ENCODE peak calls at places on chromosomes 6 and 20, in five cellular contexts. Y is neural progenitor cell, S is AG04449, J is OCI-LY7, Z is PC-3. M is an unnamed sample.

GRCh38 chr6:37052027-37052628 is 46.7 kb downstream of the FGD2 start:
- DNase-seq in Y (peak; percentile 73), S (no peak), J (peak; percentile 28), Z (no peak), M (peak; percentile 14)

GRCh38 chr20:10511507-10512231 is 76.6 kb downstream of the SLX4IP start:
- DNase-seq in Y (peak; percentile 45), S (peak; percentile 87), J (peak; percentile 10), Z (peak; percentile 98), M (peak; percentile 99)

GRCh38 chr20:50572922-50573777 is 63.0 kb downstream of the PTPN1 start:
- DNase-seq in Y (no peak), S (peak; percentile 44), J (no peak), Z (no peak), M (peak; percentile 73)

GRCh38 chr20:37745553-37745952 is 51.7 kb downstream of the CTNNBL1 start:
- DNase-seq in Y (peak; percentile 34), S (no peak), J (peak; percentile 74), Z (peak; percentile 46), M (no peak)

GRCh38 chr6:89690944-89691324 is 52.4 kb upstream of the LYRM2 start:
- DNase-seq in Y (peak; percentile 36), S (no peak), J (no peak), Z (no peak), M (no peak)

GRCh38 chr20:22688485-22688884 is 104.1 kb upstream of the FOXA2 start:
- DNase-seq in Y (no peak), S (no peak), J (no peak), Z (no peak), M (peak; percentile 15)

GRCh38 chr20:48630342-48631075 is 197.3 kb downstream of the PREX1 start:
- DNase-seq in Y (peak; percentile 31), S (no peak), J (no peak), Z (no peak), M (no peak)

GRCh38 chr6:43014434-43014909 is 423 bp downstream of the KLHDC3 start:
- DNase-seq in Y (no peak), S (no peak), J (no peak), Z (no peak), M (peak; percentile 49)

GRCh38 chr6:125157725-125158124 is 4.2 kb downstream of the TPD52L1 start:
- DNase-seq in Y (no peak), S (no peak), J (no peak), Z (no peak), M (no peak)

GRCh38 chr20:59723607-59724456 is 119.5 kb downstream of the PHACTR3 start:
- DNase-seq in Y (no peak), S (no peak), J (no peak), Z (no peak), M (no peak)

GRCh38 chr20:41424546-41424945 is 57.9 kb upstream of the EMILIN3 start:
- DNase-seq in Y (no peak), S (no peak), J (no peak), Z (no peak), M (peak; percentile 79)

GRCh38 chr20:38117635-38118034 is 47.4 kb downstream of the TGM2 start:
- DNase-seq in Y (no peak), S (peak; percentile 80), J (no peak), Z (peak; percentile 96), M (peak; percentile 55)

GRCh38 chr6:112029045-112029822 is 24.7 kb upstream of the CCN6 start:
- DNase-seq in Y (peak; percentile 86), S (no peak), J (peak; percentile 74), Z (peak; percentile 63), M (peak; percentile 80)

GRCh38 chr6:146027586-146028249 is 1.1 kb upstream of the GRM1 start:
- DNase-seq in Y (peak; percentile 71), S (no peak), J (no peak), Z (no peak), M (no peak)

GRCh38 chr20:13777171-13777601 is 7.5 kb downstream of the ESF1 start:
- DNase-seq in Y (no peak), S (no peak), J (no peak), Z (peak; percentile 8), M (peak; percentile 34)

GRCh38 chr20:13775867-13776266 is 8.9 kb downstream of the ESF1 start:
- DNase-seq in Y (no peak), S (no peak), J (no peak), Z (no peak), M (no peak)

GRCh38 chr20:13772529-13772928 is 12.2 kb downstream of the ESF1 start:
- DNase-seq in Y (no peak), S (no peak), J (no peak), Z (peak; percentile 14), M (no peak)

GRCh38 chr20:13770141-13770540 is 14.6 kb downstream of the ESF1 start:
- DNase-seq in Y (no peak), S (no peak), J (no peak), Z (no peak), M (no peak)

GRCh38 chr20:13771853-13772453 is 12.8 kb downstream of the ESF1 start:
- DNase-seq in Y (peak; percentile 24), S (no peak), J (peak; percentile 56), Z (peak; percentile 72), M (peak; percentile 36)
- TF ChIP-seq CTCF in Y (peak; percentile 64), S (peak; percentile 2), J (peak; percentile 86), Z (peak; percentile 76), M (peak; percentile 40)

DNA sequence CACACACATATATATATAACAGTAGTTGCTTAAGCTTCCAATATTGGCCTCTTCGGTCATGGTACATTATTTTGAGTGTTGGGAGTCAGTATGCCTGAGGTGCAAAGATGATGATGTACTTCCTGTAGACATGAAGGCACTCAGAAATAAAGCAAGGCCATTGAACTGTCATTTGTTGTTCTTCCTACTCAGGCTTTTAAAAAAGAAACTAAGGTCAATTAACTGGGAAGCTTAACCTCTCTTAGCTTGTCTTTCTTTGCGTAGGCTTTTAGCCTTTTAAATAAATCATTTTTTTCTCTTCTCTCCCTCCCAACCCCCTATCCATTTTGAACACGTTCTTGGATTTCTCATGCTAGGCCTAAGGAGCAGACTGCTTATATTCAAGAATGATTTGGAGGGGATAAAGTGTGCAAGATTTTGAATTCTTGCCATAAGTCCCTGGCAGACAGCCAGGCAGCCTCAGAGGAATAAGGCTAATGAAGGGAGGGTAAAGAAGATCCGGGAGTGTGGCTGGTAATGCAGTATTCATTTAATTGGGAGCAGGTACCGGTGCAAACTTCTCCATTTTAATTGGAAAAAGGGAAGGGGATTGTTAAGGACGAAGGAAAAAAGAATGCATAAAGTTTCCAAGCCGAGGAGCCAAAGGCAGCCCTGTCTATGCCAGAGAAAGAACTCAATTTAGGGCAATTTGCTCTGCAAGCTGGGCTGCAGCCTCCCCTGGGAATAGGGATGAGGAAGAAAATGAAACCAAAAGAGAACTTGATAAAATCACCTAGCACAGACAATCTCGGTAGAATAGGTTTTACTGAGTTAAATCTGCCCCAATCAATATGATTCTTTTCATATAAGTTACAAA is 343.8 kb upstream of the MMS22L start:
- DNase-seq in Y (peak; percentile 9), S (no peak), J (peak; percentile 0), Z (no peak), M (peak; percentile 0)
- H3K4me3 ChIP-seq in Y (no peak overlapping the region), S (peak overlapping the region; percentile 33), J (no peak overlapping the region), Z (peak overlapping the region; percentile 48), M (no peak overlapping the region)

GRCh38 chr6:128997880-128998279 is 114.9 kb downstream of the LAMA2 start:
- DNase-seq in Y (no peak), S (no peak), J (no peak), Z (no peak), M (no peak)
- TF ChIP-seq CTCF in Y (no peak), S (no peak), J (no peak), Z (no peak), M (no peak)

DNA sequence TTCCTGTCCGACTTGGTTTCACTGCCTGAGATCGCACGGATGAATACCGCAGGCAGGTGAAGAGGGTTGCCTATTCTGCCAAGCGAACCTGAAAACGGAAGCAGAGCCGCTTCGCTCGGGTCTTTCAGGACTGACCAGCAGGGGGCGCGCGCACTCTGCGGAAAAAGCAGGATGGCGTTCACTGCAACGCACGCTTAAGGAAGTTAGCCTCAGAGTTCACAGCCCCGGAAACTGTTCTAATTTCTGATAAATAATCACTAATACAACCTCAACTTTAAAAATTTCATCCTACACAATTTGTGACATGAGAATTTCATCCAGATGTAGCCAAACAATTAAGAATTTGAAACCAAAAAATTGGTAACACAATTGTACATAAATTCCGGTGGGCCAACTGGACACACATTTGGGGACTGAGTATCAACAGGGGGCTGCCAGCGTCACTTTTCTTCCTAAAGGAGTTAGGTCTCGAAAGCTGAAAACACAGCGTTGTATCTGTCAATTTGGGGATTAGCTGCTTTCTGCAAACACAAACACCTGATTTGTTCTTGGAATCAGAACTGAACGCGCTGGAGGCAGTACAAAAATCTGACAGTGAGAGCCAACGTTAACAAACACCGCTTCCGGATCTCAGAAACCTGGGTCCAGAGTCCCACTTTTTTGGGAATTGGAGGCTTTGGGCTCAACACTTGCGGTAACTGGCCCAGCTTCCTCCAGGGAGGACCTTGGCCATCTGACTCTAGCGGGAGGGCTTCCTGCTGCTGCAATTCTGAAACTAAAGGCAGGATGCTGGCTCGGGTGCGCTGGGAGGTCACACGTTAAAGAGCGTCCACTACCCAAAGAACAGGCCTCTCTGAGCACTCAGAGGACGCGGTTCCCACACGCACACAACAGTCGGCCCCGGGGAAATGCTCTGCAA is 8.8 kb downstream of the PXDC1 start:
- DNase-seq in Y (peak; percentile 83), S (no peak), J (peak; percentile 82), Z (peak; percentile 91), M (peak; percentile 84)
- H3K4me3 ChIP-seq in Y (no peak overlapping the region), S (peak overlapping the region; percentile 25), J (no peak overlapping the region), Z (peak overlapping the region; percentile 58), M (peak overlapping the region; percentile 13)

DNA sequence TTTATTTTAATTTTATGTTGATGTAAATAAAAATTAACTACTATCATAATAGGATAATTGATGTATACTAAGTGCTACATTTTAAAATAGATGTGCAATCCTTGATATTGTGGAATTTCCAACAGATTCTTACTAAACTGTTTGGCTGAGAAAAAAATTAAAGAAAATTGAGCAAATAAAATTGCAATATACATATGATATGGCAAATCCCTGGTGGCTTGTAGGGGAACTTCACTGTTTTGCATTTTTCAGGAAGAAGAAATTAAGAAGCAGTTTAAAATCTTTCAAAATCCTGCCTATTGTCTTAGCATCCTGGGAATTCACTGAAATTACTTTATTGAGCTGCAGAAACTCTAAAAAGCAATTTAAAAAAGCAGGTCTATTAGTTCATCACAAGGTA is 191.4 kb upstream of the ADGRB3 start:
- DNase-seq in Y (no peak), S (no peak), J (no peak), Z (no peak), M (no peak)
- TF ChIP-seq CTCF in Y (peak; percentile 32), S (no peak), J (no peak), Z (peak; percentile 18), M (no peak)

M was measured in fibroblast of villous mesenchyme.